ENCODE peak calls at places on chromosome 4, in ten cellular contexts. S is GM12865, M is fibroblast of mammary gland, H is stomach, V is fibroblast of pulmonary artery, Z is suprapubic skin, Q is hepatocyte, X is cardiac muscle cell, L is epithelial cell of esophagus, U is brain microvascular endothelial cell. G is an unnamed sample.

GRCh38 chr4:112031712-112032328 is 113.4 kb upstream of the FAM241A start:
- DNase-seq in V (peak), M (peak), Q (peak), X (peak), Z (no peak), H (no peak), L (peak), S (peak), U (peak), G (peak)

GRCh38 chr4:56147371-56147770 is 198.6 kb downstream of the CEP135 start:
- DNase-seq in M (peak), H (no peak), Z (no peak), X (no peak), V (peak), L (no peak), U (no peak), S (no peak), Q (no peak), G (no peak)

GRCh38 chr4:81031389-81032173 is 1.1 kb downstream of the BMP3 start:
- DNase-seq in L (peak), S (peak), H (no peak), X (no peak), V (no peak), Z (no peak), Q (no peak), M (no peak), U (no peak), G (no peak)

GRCh38 chr4:52957220-52957686 is 95.1 kb downstream of the RASL11B start:
- DNase-seq in L (no peak), V (no peak), X (peak), Z (no peak), H (no peak), S (no peak), U (no peak), Q (peak), M (peak), G (no peak)

GRCh38 chr4:86092684-86093083 is 267.2 kb downstream of the MAPK10 start:
- DNase-seq in X (no peak), Z (no peak), H (no peak), M (peak), U (peak), V (peak), S (no peak), Q (no peak), L (peak), G (peak)

GRCh38 chr4:133000012-133000411 is 149.1 kb upstream of the PCDH10 start:
- DNase-seq in Q (peak), H (no peak), V (peak), U (peak), Z (no peak), M (no peak), L (no peak), S (no peak), X (no peak), G (peak)

GRCh38 chr4:108003964-108004630 is 14.4 kb downstream of the HADH start:
- DNase-seq in M (no peak), Z (no peak), H (no peak), X (no peak), S (no peak), Q (no peak), V (no peak), U (no peak), L (no peak), G (no peak)

GRCh38 chr4:54392459-54392858 is 163.4 kb downstream of the PDGFRA start:
- DNase-seq in V (peak), U (no peak), L (peak), Q (no peak), X (no peak), S (no peak), M (peak), Z (no peak), H (no peak), G (no peak)

GRCh38 chr4:3684546-3684945 is 81.6 kb upstream of the ADRA2C start:
- DNase-seq in U (no peak), V (no peak), Z (peak), M (no peak), X (no peak), L (no peak), S (no peak), H (no peak), Q (no peak), G (no peak)

GRCh38 chr4:168908093-168908492 is 102.0 kb downstream of the CBR4 start:
- DNase-seq in Q (no peak), Z (no peak), S (no peak), L (no peak), V (peak), M (peak), H (no peak), X (no peak), U (peak), G (peak)

GRCh38 chr4:153393397-153393796 is 48.9 kb downstream of the MND1 start:
- DNase-seq in M (peak), L (peak), X (no peak), H (no peak), Z (no peak), U (peak), V (peak), Q (peak), S (no peak), G (peak)

GRCh38 chr4:91087743-91088142 is 960.5 kb downstream of the CCSER1 start:
- DNase-seq in M (no peak), H (no peak), U (no peak), L (no peak), Z (no peak), X (no peak), Q (no peak), V (no peak), S (no peak), G (no peak)

GRCh38 chr4:38565271-38566199 is 98.5 kb upstream of the KLF3 start:
- DNase-seq in Z (no peak), L (peak), Q (no peak), H (peak), X (no peak), U (peak), M (peak), S (no peak), V (peak), G (peak)

GRCh38 chr4:45621926-45622325 is 501.9 kb downstream of the GABRG1 start:
- DNase-seq in M (peak), S (no peak), X (no peak), V (peak), H (no peak), L (peak), U (peak), Q (peak), Z (no peak), G (no peak)

GRCh38 chr4:2570551-2571222 is 34.2 kb downstream of the FAM193A start:
- DNase-seq in M (no peak), Z (no peak), H (no peak), V (no peak), Q (no peak), S (no peak), U (no peak), X (no peak), L (no peak), G (no peak)

GRCh38 chr4:30839583-30840520 is 119.7 kb downstream of the PCDH7 start:
- DNase-seq in Z (no peak), S (no peak), U (peak), M (peak), Q (peak), X (no peak), L (peak), V (peak), H (no peak), G (peak)

GRCh38 chr4:169823685-169824084 is 65.9 kb upstream of the HPF1 start:
- DNase-seq in L (peak), H (no peak), Q (peak), M (peak), U (peak), V (peak), S (peak), X (peak), Z (no peak), G (peak)

GRCh38 chr4:21765810-21766407 is 182.7 kb downstream of the KCNIP4 start:
- DNase-seq in M (peak), L (peak), Q (peak), X (peak), Z (no peak), S (peak), U (peak), H (peak), V (peak), G (peak)

GRCh38 chr4:81647388-81647787 is 175.7 kb upstream of the RASGEF1B start:
- DNase-seq in S (no peak), U (no peak), V (no peak), X (no peak), H (no peak), Z (no peak), M (no peak), L (no peak), Q (no peak), G (peak)

GRCh38 chr4:145216532-145216931 is 36.1 kb upstream of the OTUD4 start:
- DNase-seq in M (peak), S (peak), V (peak), U (peak), X (no peak), Z (no peak), Q (no peak), L (peak), H (no peak), G (peak)

GRCh38 chr4:123583043-123583442 is 186.4 kb downstream of the SPRY1 start:
- DNase-seq in V (no peak), L (peak), S (no peak), H (no peak), M (no peak), X (no peak), U (no peak), Q (no peak), Z (no peak), G (no peak)

GRCh38 chr4:122150896-122151295 is 1.2 kb upstream of the BLTP1 start:
- DNase-seq in U (no peak), Q (no peak), H (no peak), L (no peak), S (no peak), X (no peak), Z (no peak), M (no peak), V (no peak), G (no peak)

GRCh38 chr4:177403746-177404145 is 38.5 kb downstream of the AGA start:
- DNase-seq in V (no peak), Q (no peak), S (no peak), L (no peak), X (no peak), M (no peak), Z (no peak), H (no peak), U (no peak), G (no peak)

GRCh38 chr4:26490111-26490979 is at the start of gene CCKAR:
- DNase-seq in U (no peak), S (no peak), X (no peak), H (peak), Q (no peak), Z (no peak), M (no peak), V (no peak), L (no peak), G (peak)

GRCh38 chr4:26075588-26075987 is 161.6 kb downstream of the SMIM20 start:
- DNase-seq in Z (no peak), H (no peak), Q (no peak), M (peak), L (peak), S (no peak), X (no peak), U (no peak), V (no peak), G (no peak)

GRCh38 chr4:139763668-139764067 is 98.0 kb downstream of the MGST2 start:
- DNase-seq in S (no peak), X (peak), M (no peak), Z (peak), Q (peak), L (no peak), V (peak), U (no peak), H (no peak), G (no peak)

GRCh38 chr4:119656342-119656741 is 27.7 kb upstream of the PDE5A start:
- DNase-seq in S (no peak), H (no peak), X (no peak), Q (no peak), U (no peak), V (no peak), M (no peak), L (no peak), Z (no peak), G (no peak)

GRCh38 chr4:64341711-64342110 is 67.5 kb downstream of the TECRL start:
- DNase-seq in X (peak), M (no peak), Q (no peak), H (no peak), S (no peak), L (no peak), U (no peak), Z (no peak), V (no peak), G (no peak)

GRCh38 chr4:87555751-87556619 is 26.8 kb upstream of the SPARCL1 start:
- DNase-seq in Z (no peak), X (no peak), L (peak), H (no peak), S (peak), M (peak), V (peak), Q (no peak), U (peak), G (peak)

GRCh38 chr4:82777857-82778525 is 20.6 kb downstream of the SCD5 start:
- DNase-seq in S (no peak), Q (no peak), X (no peak), M (no peak), Z (no peak), H (no peak), U (no peak), V (no peak), L (no peak), G (no peak)

GRCh38 chr4:181517521-181517920 is 725.7 kb upstream of the TENM3 start:
- DNase-seq in X (no peak), V (peak), H (no peak), M (peak), Q (no peak), U (peak), L (no peak), Z (no peak), S (no peak), G (no peak)

GRCh38 chr4:37653601-37654000 is 32.6 kb downstream of the RELL1 start:
- DNase-seq in V (no peak), M (no peak), H (no peak), Z (no peak), U (no peak), S (no peak), L (peak), X (no peak), Q (no peak), G (no peak)

GRCh38 chr4:141220655-141221605 is at the start of gene ZNF330:
- DNase-seq in V (peak), X (peak), U (peak), Z (peak), S (peak), Q (peak), H (peak), L (peak), M (peak), G (peak)
- TF ChIP-seq CTCF in V (peak), X (peak), U (peak), Z (no peak), S (peak), Q (peak), H (no peak), L (peak), M (peak), G (peak)

GRCh38 chr4:14700083-14700482 is 302.2 kb upstream of the CPEB2 start:
- DNase-seq in U (no peak), X (no peak), S (no peak), M (peak), Z (no peak), Q (no peak), L (no peak), V (no peak), H (no peak), G (no peak)
- H3K4me3 ChIP-seq in U (no peak), X (no peak), S (no peak), M (no peak), Z (no peak), Q (no peak), L (no peak), V (no peak), H (no peak), G (no peak)

GRCh38 chr4:186584912-186585311 is 29.5 kb upstream of the MTNR1A start:
- DNase-seq in X (no peak), M (no peak), L (no peak), U (no peak), Q (no peak), H (no peak), Z (no peak), V (peak), S (no peak), G (no peak)

GRCh38 chr4:186586190-186586589 is 30.8 kb upstream of the MTNR1A start:
- DNase-seq in Z (peak), L (no peak), M (no peak), V (peak), H (no peak), Q (no peak), U (peak), X (no peak), S (no peak), G (no peak)

GRCh38 chr4:186588503-186588902 is 33.1 kb upstream of the MTNR1A start:
- DNase-seq in M (no peak), L (no peak), Q (no peak), V (no peak), S (no peak), H (no peak), X (no peak), U (no peak), Z (peak), G (no peak)

GRCh38 chr4:186591651-186592050 is 36.3 kb upstream of the MTNR1A start:
- DNase-seq in V (no peak), Q (no peak), Z (no peak), L (no peak), U (no peak), S (no peak), H (no peak), X (no peak), M (no peak), G (no peak)

DNA sequence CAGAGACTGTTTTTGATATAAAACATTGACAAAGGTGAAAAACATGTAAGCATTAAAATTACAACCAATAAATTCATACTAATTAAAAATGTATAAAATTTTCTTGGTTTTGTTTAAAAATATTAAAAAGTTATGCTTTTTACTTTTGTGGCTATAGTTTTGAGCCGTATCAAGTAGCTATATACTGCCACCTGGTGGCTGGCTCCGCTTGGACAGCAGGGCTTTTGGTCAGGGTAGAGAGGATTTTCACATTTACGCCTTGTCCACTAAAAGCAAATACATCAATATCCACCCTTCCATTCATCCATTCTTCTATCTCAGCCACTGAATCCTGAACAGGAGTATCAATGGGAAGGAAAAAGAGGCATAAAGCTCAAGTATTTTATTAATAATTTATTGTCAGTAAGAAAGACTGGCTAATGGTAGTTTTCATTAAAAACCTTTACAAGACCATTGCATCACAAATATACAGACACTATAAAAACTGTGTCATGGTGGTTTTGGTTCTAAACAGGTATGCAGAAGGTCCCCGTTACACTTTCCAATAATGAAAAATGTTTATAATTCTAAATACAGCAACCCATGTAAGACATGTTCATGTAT is 32.1 kb upstream of the MTNR1A start:
- DNase-seq in U (peak), X (peak), H (peak), V (peak), M (peak), Z (peak), Q (peak), L (peak), S (peak), G (peak)
- TF ChIP-seq CTCF in U (peak), X (peak), H (peak), V (peak), M (peak), Z (peak), Q (peak), L (peak), S (peak), G (peak)

DNA sequence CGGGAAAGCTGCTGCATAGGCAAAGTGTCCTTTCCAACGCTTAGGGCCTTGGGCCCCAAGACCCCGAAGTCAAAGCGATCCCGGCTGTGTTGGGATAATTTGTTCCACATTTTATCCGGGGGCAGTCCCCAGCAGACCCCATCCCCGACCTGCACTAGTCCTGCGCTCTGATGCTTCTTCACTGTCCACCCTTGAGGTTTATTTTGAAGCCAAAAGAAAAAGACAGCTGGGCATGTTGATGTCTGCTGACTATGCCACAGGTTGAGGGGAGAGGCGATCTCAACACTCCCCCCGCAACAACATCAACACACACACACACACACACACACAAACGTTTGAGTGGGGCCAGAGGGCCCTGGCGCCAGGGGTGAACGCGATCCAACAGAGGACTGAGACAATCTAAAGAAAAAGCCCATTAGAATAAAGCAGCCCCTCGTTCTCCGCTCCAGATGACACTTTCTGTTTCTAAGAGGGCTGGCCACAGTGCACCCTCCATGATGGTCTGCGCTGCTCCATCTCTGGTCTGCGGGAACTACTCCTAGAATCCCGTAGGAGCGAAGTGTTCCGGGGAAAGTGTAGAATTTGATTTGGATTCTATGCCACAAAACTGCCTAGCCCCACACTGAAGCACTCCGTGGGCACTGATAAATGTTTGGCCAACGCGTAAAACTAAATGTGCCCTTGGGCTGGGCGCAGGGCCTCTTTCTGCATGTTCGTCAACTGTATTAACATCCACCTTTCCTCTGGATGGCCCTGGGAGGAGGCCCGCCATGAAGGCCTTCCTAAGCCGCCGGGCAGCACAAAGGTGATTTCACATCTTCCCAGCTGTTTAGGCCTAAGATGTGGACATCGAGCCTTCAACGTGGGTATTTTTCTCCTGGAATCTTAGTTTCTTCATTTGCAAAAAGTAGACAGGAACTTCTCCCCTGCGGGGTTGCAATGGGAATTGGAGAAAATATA is 2.4 kb downstream of the MSX1 start:
- DNase-seq in L (no peak), Q (no peak), U (no peak), Z (no peak), V (no peak), H (no peak), M (no peak), S (no peak), X (no peak), G (no peak)
- H3K4me3 ChIP-seq in L (no peak), Q (peak), U (peak), Z (peak), V (peak), H (peak), M (peak), S (no peak), X (peak), G (peak)

DNA sequence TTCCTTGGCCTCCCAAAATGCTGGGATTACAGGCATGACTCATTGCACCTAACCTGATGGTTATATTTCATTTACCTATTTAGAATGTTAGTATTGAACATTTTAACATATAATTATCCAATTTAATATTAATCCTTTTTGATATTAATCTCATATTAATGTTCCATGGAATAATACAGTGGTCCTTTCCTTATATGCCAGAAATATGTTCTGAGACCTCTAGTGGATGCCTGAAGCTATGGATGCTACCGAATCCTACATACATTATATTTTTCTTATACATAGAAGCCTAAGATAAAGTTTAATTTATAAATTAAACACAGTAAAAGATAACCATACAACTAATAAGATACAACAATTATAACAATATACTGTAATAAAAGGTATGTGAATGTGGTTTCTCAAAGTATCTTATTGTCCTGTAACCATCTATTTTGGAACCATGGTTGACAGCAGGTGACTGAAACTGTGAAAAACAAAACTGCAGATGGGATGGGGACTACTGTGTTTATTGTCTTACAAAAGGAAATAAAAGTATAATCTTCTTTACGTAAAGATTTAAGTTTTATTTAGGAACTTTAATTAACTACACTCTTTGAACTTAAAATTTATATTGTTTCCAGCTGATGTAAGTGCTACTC is 431.4 kb downstream of the GRID2 start:
- DNase-seq in Z (no peak), X (no peak), U (no peak), S (no peak), L (no peak), Q (no peak), H (no peak), V (no peak), M (no peak), G (no peak)
- TF ChIP-seq CTCF in Z (no peak), X (no peak), U (peak), S (no peak), L (no peak), Q (no peak), H (no peak), V (peak), M (no peak), G (peak)

GRCh38 chr4:16897351-16897750 is 1.1 kb downstream of the LDB2 start:
- DNase-seq in S (no peak), Q (no peak), Z (no peak), U (no peak), X (peak), H (no peak), M (no peak), V (peak), L (no peak), G (no peak)
- H3K4me3 ChIP-seq in S (peak), Q (peak), Z (peak), U (peak), X (peak), H (peak), M (peak), V (peak), L (no peak), G (peak)